ENCODE peak calls at places on chromosomes 6 and 20, in eight cellular contexts. K is heart right ventricle, I is omental fat pad, N is right atrium auricular region, T is endothelial cell, M is AG10803, X is kidney, W is H9. Q is an unnamed sample.

GRCh38 chr6:152330984-152331383 is 306.2 kb downstream of the SYNE1 start:
- DNase-seq in K (no peak), I (no peak), N (no peak), T (no peak), M (no peak), X (no peak), W (no peak), Q (no peak)

GRCh38 chr6:81609736-81610135 is 142.7 kb downstream of the TENT5A start:
- DNase-seq in K (no peak), I (no peak), N (no peak), T (no peak), M (peak; percentile 30), X (no peak), W (no peak), Q (no peak)

GRCh38 chr6:169292340-169293124 is 38.9 kb upstream of the THBS2 start:
- DNase-seq in K (no peak), I (no peak), N (no peak), T (no peak), M (peak; percentile 95), X (no peak), W (no peak), Q (no peak)

GRCh38 chr20:2663887-2664719 is at the start of gene IDH3B:
- DNase-seq in K (peak; percentile 91), I (peak; percentile 88), N (peak; percentile 96), T (peak; percentile 92), M (peak; percentile 92), X (peak; percentile 97), W (peak; percentile 92), Q (peak; percentile 88)

GRCh38 chr6:35497571-35498406 is 910 bp upstream of the TEAD3 start:
- DNase-seq in K (peak; percentile 80), I (no peak), N (no peak), T (peak; percentile 46), M (peak; percentile 83), X (peak; percentile 95), W (peak; percentile 85), Q (peak; percentile 73)

GRCh38 chr6:36649721-36650484 is 28.6 kb upstream of the CDKN1A start:
- DNase-seq in K (no peak), I (no peak), N (no peak), T (no peak), M (no peak), X (peak; percentile 40), W (no peak), Q (no peak)

GRCh38 chr20:23629017-23629541 is 8.7 kb downstream of the CST3 start:
- DNase-seq in K (no peak), I (no peak), N (peak; percentile 83), T (no peak), M (peak; percentile 47), X (no peak), W (no peak), Q (no peak)

GRCh38 chr20:18007534-18008292 is 38.9 kb downstream of the MGME1 start:
- DNase-seq in K (peak; percentile 40), I (no peak), N (no peak), T (no peak), M (peak; percentile 15), X (no peak), W (no peak), Q (no peak)

GRCh38 chr6:165662671-165663282 is at the start of gene PDE10A:
- DNase-seq in K (peak; percentile 79), I (no peak), N (no peak), T (peak; percentile 61), M (peak; percentile 4), X (peak; percentile 85), W (peak; percentile 65), Q (peak; percentile 75)

GRCh38 chr20:63978319-63979220 is 872 bp downstream of the SAMD10 start:
- DNase-seq in K (peak; percentile 78), I (no peak), N (no peak), T (peak; percentile 66), M (peak; percentile 33), X (peak; percentile 95), W (peak; percentile 85), Q (peak; percentile 73)

GRCh38 chr6:91646649-91647048 is 1059.8 kb upstream of the MAP3K7 start:
- DNase-seq in K (no peak), I (no peak), N (no peak), T (no peak), M (no peak), X (no peak), W (no peak), Q (no peak)

GRCh38 chr6:2432258-2432657 is 186.9 kb upstream of the GMDS start:
- DNase-seq in K (no peak), I (no peak), N (no peak), T (no peak), M (peak; percentile 93), X (no peak), W (no peak), Q (no peak)

GRCh38 chr6:26217714-26218075 is 130.5 kb downstream of the HFE start:
- DNase-seq in K (no peak), I (no peak), N (no peak), T (no peak), M (no peak), X (no peak), W (peak; percentile 61), Q (no peak)

GRCh38 chr20:63642518-63643247 is 10.5 kb downstream of the STMN3 start:
- DNase-seq in K (no peak), I (no peak), N (no peak), T (no peak), M (no peak), X (peak; percentile 83), W (peak; percentile 66), Q (peak; percentile 44)

GRCh38 chr6:9401936-9402335 is 966.6 kb upstream of the SLC35B3 start:
- DNase-seq in K (no peak), I (no peak), N (no peak), T (no peak), M (peak; percentile 3), X (no peak), W (no peak), Q (no peak)

GRCh38 chr6:155154158-155154830 is 109.5 kb upstream of the CLDN20 start:
- DNase-seq in K (no peak), I (no peak), N (no peak), T (no peak), M (peak; percentile 86), X (no peak), W (no peak), Q (no peak)

GRCh38 chr6:19999319-20000191 is 162.4 kb downstream of the ID4 start:
- DNase-seq in K (no peak), I (no peak), N (no peak), T (no peak), M (no peak), X (no peak), W (no peak), Q (no peak)

GRCh38 chr20:59726196-59726595 is 121.9 kb downstream of the PHACTR3 start:
- DNase-seq in K (no peak), I (no peak), N (peak; percentile 48), T (no peak), M (no peak), X (no peak), W (no peak), Q (no peak)

GRCh38 chr6:145865175-145865574 is 50.6 kb upstream of the FBXO30 start:
- DNase-seq in K (no peak), I (no peak), N (no peak), T (no peak), M (no peak), X (no peak), W (no peak), Q (no peak)

GRCh38 chr6:90790058-90790457 is 203.2 kb upstream of the MAP3K7 start:
- DNase-seq in K (no peak), I (no peak), N (no peak), T (no peak), M (peak; percentile 20), X (no peak), W (no peak), Q (peak; percentile 61)

GRCh38 chr6:33175436-33176069 is 16.7 kb downstream of the COL11A2 start:
- DNase-seq in K (no peak), I (no peak), N (no peak), T (no peak), M (no peak), X (no peak), W (no peak), Q (no peak)
- TF ChIP-seq CTCF in K (no peak), I (no peak), N (no peak), T (no peak), M (no peak), X (no peak), W (peak; percentile 25), Q (no peak)

GRCh38 chr20:33929917-33930316 is 63.8 kb upstream of the RALY start:
- DNase-seq in K (no peak), I (no peak), N (no peak), T (no peak), M (no peak), X (no peak), W (no peak), Q (no peak)
- TF ChIP-seq CTCF in K (no peak), I (no peak), N (no peak), T (no peak), M (peak; percentile 4), X (no peak), W (no peak), Q (no peak)

GRCh38 chr6:39088331-39088730 is 26.7 kb downstream of the SAYSD1 start:
- DNase-seq in K (no peak), I (no peak), N (no peak), T (peak; percentile 59), M (peak; percentile 53), X (no peak), W (peak; percentile 84), Q (peak; percentile 56)
- TF ChIP-seq CTCF in K (peak; percentile 64), I (no peak), N (peak; percentile 60), T (peak; percentile 55), M (peak; percentile 58), X (peak; percentile 36), W (peak; percentile 63), Q (peak; percentile 52)

GRCh38 chr20:36720510-36720909 is 25.4 kb downstream of the NDRG3 start:
- DNase-seq in K (no peak), I (no peak), N (no peak), T (no peak), M (no peak), X (no peak), W (no peak), Q (no peak)

GRCh38 chr20:36712775-36713174 is 33.1 kb downstream of the NDRG3 start:
- DNase-seq in K (no peak), I (no peak), N (no peak), T (no peak), M (no peak), X (no peak), W (no peak), Q (no peak)

DNA sequence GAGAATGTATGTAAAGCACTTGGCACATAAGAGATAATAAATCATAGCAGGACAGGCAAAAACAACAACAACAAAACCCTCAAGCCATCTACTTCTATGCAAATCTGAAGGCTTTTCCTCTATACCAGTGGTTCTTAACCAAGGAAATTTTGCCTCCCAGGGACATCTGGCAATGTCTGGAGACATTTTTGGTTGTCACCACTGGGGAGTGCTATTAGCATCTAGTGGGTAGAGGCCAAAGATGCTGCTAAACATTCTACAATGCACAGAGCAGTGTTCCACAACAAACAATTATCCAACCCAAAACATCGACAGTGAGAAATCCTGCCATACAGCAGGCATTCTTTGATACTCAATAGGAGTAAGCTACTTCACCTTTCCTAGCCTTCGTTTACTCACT is 28.2 kb downstream of the NDRG3 start:
- DNase-seq in K (no peak), I (no peak), N (no peak), T (peak; percentile 8), M (peak; percentile 9), X (no peak), W (no peak), Q (no peak)
- TF ChIP-seq CTCF in K (peak; percentile 59), I (no peak), N (peak; percentile 61), T (no peak), M (peak; percentile 33), X (no peak), W (peak; percentile 63), Q (no peak)

Q was measured in nephron progenitor cell.